ENCODE peak calls at places on chromosomes 12 and 14, in five cellular contexts. O, G, I, W and P are unnamed samples.

GRCh38 chr12:46874642-46875041 is 48.8 kb upstream of the SLC38A4 start:
- DNase-seq in I (no peak), W (no peak), G (no peak), O (no peak), P (no peak)

GRCh38 chr12:46452061-46452615 is 79.6 kb upstream of the SLC38A2 start:
- DNase-seq in I (no peak), W (no peak), G (no peak), O (no peak), P (no peak)

GRCh38 chr14:70827366-70828151 is 18.2 kb upstream of the MAP3K9 start:
- DNase-seq in I (no peak), G (no peak), O (no peak), W (no peak), P (no peak)

GRCh38 chr12:86660488-86661171 is 404.4 kb upstream of the MGAT4C start:
- DNase-seq in I (no peak), G (no peak), W (no peak), O (no peak), P (no peak)

GRCh38 chr12:111598637-111599458 is at the start of gene ATXN2:
- DNase-seq in O (peak), W (no peak), I (peak), G (peak), P (peak)

GRCh38 chr14:99654235-99655000 is 9.5 kb downstream of the HHIPL1 start:
- DNase-seq in O (peak), W (no peak), I (no peak), G (no peak), P (no peak)

GRCh38 chr14:100692859-100693558 is 33.7 kb upstream of the DLK1 start:
- DNase-seq in O (no peak), G (no peak), W (no peak), I (no peak), P (peak)

GRCh38 chr12:116916122-116916521 is 5.4 kb downstream of the FBXW8 start:
- DNase-seq in I (no peak), O (no peak), W (no peak), G (no peak), P (no peak)

GRCh38 chr14:103546651-103547454 is 15.6 kb downstream of the BAG5 start:
- DNase-seq in O (peak), I (peak), W (peak), G (peak), P (peak)

GRCh38 chr12:122834229-122834920 is 882 bp upstream of the HIP1R start:
- DNase-seq in G (peak), W (no peak), I (peak), O (peak), P (peak)

GRCh38 chr12:102948941-102949352 is 8.5 kb upstream of the ASCL1 start:
- DNase-seq in W (peak), I (peak), G (peak), O (peak), P (peak)

GRCh38 chr12:59149995-59150642 is 229.8 kb upstream of the LRIG3 start:
- DNase-seq in W (peak), O (peak), G (peak), I (no peak), P (peak)

GRCh38 chr12:108371801-108372344 is 32.8 kb upstream of the CMKLR1 start:
- DNase-seq in G (no peak), I (no peak), O (no peak), W (no peak), P (no peak)

GRCh38 chr14:95044463-95045254 is 112.7 kb downstream of the DICER1 start:
- DNase-seq in G (no peak), W (no peak), I (no peak), O (peak), P (no peak)

GRCh38 chr12:56723889-56724659 is 1.0 kb downstream of the NACA start:
- DNase-seq in G (no peak), O (peak), I (no peak), W (peak), P (peak)

GRCh38 chr14:38553586-38553985 is 297.7 kb upstream of the CLEC14A start:
- DNase-seq in O (no peak), G (no peak), W (no peak), I (no peak), P (no peak)

GRCh38 chr12:106112094-106112822 is 26.5 kb downstream of the NUAK1 start:
- DNase-seq in I (no peak), O (no peak), W (no peak), G (no peak), P (no peak)

GRCh38 chr12:122743895-122744525 is 8.6 kb upstream of the DENR start:
- DNase-seq in I (no peak), G (no peak), W (no peak), O (no peak), P (no peak)

GRCh38 chr14:49203676-49204075 is 382.5 kb downstream of the RPS29 start:
- DNase-seq in I (no peak), W (no peak), O (no peak), G (no peak), P (no peak)

GRCh38 chr12:92596388-92596787 is 106.4 kb upstream of the PLEKHG7 start:
- DNase-seq in O (no peak), I (no peak), W (no peak), G (no peak), P (no peak)

GRCh38 chr12:49154221-49154620 is 23.0 kb upstream of the TUBA1B start:
- DNase-seq in I (no peak), O (no peak), W (no peak), G (no peak), P (no peak)